ENCODE peak calls at places on chromosomes 4 and X, in ten cellular contexts. One of them, this sample, is unnamed.

GRCh38 chr4:165635261-165635838 is 237.7 kb upstream of the TLL1 start:
- DNase-seq in tibial artery: no peak
- DNase-seq in sigmoid colon: no peak
- DNase-seq in breast epithelium: no peak
- DNase-seq in foreskin fibroblast: no peak
- DNase-seq in ureter: no peak
- DNase-seq in neural crest cell: no peak
- DNase-seq in H4: no peak
- DNase-seq in HEK293T: no peak
- DNase-seq in stimulated activated CD4-positive, alpha-beta T cell treated with anti-CD3 and anti-CD28 coated beads, Interleukin-15, amount 100 ng/mL, for 1 hour: no peak
- DNase-seq in this sample: no peak

GRCh38 chr4:89196056-89196674 is 84.8 kb downstream of the TIGD2 start:
- DNase-seq in breast epithelium: no peak
- DNase-seq in HEK293T: no peak
- DNase-seq in ureter: no peak
- DNase-seq in H4: no peak
- DNase-seq in neural crest cell: no peak
- DNase-seq in stimulated activated CD4-positive, alpha-beta T cell treated with anti-CD3 and anti-CD28 coated beads, Interleukin-15, amount 100 ng/mL, for 1 hour: no peak
- DNase-seq in tibial artery: no peak
- DNase-seq in foreskin fibroblast: no peak
- DNase-seq in sigmoid colon: no peak
- DNase-seq in this sample: no peak

GRCh38 chrX:112266136-112266535 is 183.6 kb upstream of the TRPC5 start:
- DNase-seq in tibial artery: no peak
- DNase-seq in H4: no peak
- DNase-seq in ureter: no peak
- DNase-seq in HEK293T: no peak
- DNase-seq in sigmoid colon: no peak
- DNase-seq in stimulated activated CD4-positive, alpha-beta T cell treated with anti-CD3 and anti-CD28 coated beads, Interleukin-15, amount 100 ng/mL, for 1 hour: no peak
- DNase-seq in breast epithelium: no peak
- DNase-seq in foreskin fibroblast: no peak
- DNase-seq in neural crest cell: no peak
- DNase-seq in this sample: no peak

GRCh38 chr4:184168406-184169019 is 49.2 kb downstream of the ENPP6 start:
- DNase-seq in H4: peak
- DNase-seq in breast epithelium: peak
- DNase-seq in sigmoid colon: peak
- DNase-seq in neural crest cell: peak
- DNase-seq in ureter: peak
- DNase-seq in HEK293T: peak
- DNase-seq in tibial artery: peak
- DNase-seq in stimulated activated CD4-positive, alpha-beta T cell treated with anti-CD3 and anti-CD28 coated beads, Interleukin-15, amount 100 ng/mL, for 1 hour: peak
- DNase-seq in foreskin fibroblast: peak
- DNase-seq in this sample: peak

GRCh38 chrX:13622565-13622964 is 30.4 kb upstream of the TCEANC start:
- DNase-seq in stimulated activated CD4-positive, alpha-beta T cell treated with anti-CD3 and anti-CD28 coated beads, Interleukin-15, amount 100 ng/mL, for 1 hour: no peak
- DNase-seq in breast epithelium: no peak
- DNase-seq in ureter: no peak
- DNase-seq in foreskin fibroblast: no peak
- DNase-seq in H4: no peak
- DNase-seq in neural crest cell: no peak
- DNase-seq in HEK293T: no peak
- DNase-seq in tibial artery: no peak
- DNase-seq in sigmoid colon: no peak
- DNase-seq in this sample: no peak

GRCh38 chrX:139720136-139720535 is 12.2 kb upstream of the MCF2 start:
- DNase-seq in foreskin fibroblast: peak
- DNase-seq in stimulated activated CD4-positive, alpha-beta T cell treated with anti-CD3 and anti-CD28 coated beads, Interleukin-15, amount 100 ng/mL, for 1 hour: no peak
- DNase-seq in sigmoid colon: no peak
- DNase-seq in ureter: no peak
- DNase-seq in tibial artery: no peak
- DNase-seq in HEK293T: no peak
- DNase-seq in breast epithelium: no peak
- DNase-seq in H4: peak
- DNase-seq in neural crest cell: no peak
- DNase-seq in this sample: no peak

GRCh38 chr4:150501019-150501727 is 80.8 kb upstream of the MAB21L2 start:
- DNase-seq in stimulated activated CD4-positive, alpha-beta T cell treated with anti-CD3 and anti-CD28 coated beads, Interleukin-15, amount 100 ng/mL, for 1 hour: no peak
- DNase-seq in tibial artery: no peak
- DNase-seq in neural crest cell: no peak
- DNase-seq in foreskin fibroblast: peak
- DNase-seq in H4: peak
- DNase-seq in breast epithelium: no peak
- DNase-seq in HEK293T: no peak
- DNase-seq in ureter: no peak
- DNase-seq in sigmoid colon: no peak
- DNase-seq in this sample: no peak

GRCh38 chrX:53048169-53049126 is at the start of gene GPR173:
- DNase-seq in foreskin fibroblast: peak
- DNase-seq in ureter: peak
- DNase-seq in stimulated activated CD4-positive, alpha-beta T cell treated with anti-CD3 and anti-CD28 coated beads, Interleukin-15, amount 100 ng/mL, for 1 hour: no peak
- DNase-seq in neural crest cell: peak
- DNase-seq in tibial artery: peak
- DNase-seq in sigmoid colon: peak
- DNase-seq in breast epithelium: no peak
- DNase-seq in H4: peak
- DNase-seq in HEK293T: no peak
- DNase-seq in this sample: no peak

GRCh38 chr4:109816082-109816442 is 500 bp downstream of the GAR1 start:
- DNase-seq in ureter: no peak
- DNase-seq in breast epithelium: no peak
- DNase-seq in neural crest cell: no peak
- DNase-seq in HEK293T: no peak
- DNase-seq in foreskin fibroblast: peak
- DNase-seq in sigmoid colon: no peak
- DNase-seq in tibial artery: no peak
- DNase-seq in stimulated activated CD4-positive, alpha-beta T cell treated with anti-CD3 and anti-CD28 coated beads, Interleukin-15, amount 100 ng/mL, for 1 hour: peak
- DNase-seq in H4: no peak
- DNase-seq in this sample: no peak

GRCh38 chrX:154097003-154097596 is 417 bp downstream of the MECP2 start:
- DNase-seq in H4: peak
- DNase-seq in stimulated activated CD4-positive, alpha-beta T cell treated with anti-CD3 and anti-CD28 coated beads, Interleukin-15, amount 100 ng/mL, for 1 hour: peak
- DNase-seq in neural crest cell: peak
- DNase-seq in ureter: peak
- DNase-seq in sigmoid colon: peak
- DNase-seq in HEK293T: peak
- DNase-seq in breast epithelium: peak
- DNase-seq in foreskin fibroblast: peak
- DNase-seq in tibial artery: peak
- DNase-seq in this sample: peak

GRCh38 chr4:45992728-45993127 is 131.1 kb downstream of the GABRG1 start:
- DNase-seq in sigmoid colon: no peak
- DNase-seq in tibial artery: no peak
- DNase-seq in H4: no peak
- DNase-seq in ureter: no peak
- DNase-seq in HEK293T: no peak
- DNase-seq in breast epithelium: no peak
- DNase-seq in stimulated activated CD4-positive, alpha-beta T cell treated with anti-CD3 and anti-CD28 coated beads, Interleukin-15, amount 100 ng/mL, for 1 hour: no peak
- DNase-seq in neural crest cell: no peak
- DNase-seq in foreskin fibroblast: no peak
- DNase-seq in this sample: no peak

GRCh38 chr4:165294907-165295306 is 32.6 kb upstream of the MSMO1 start:
- DNase-seq in foreskin fibroblast: no peak
- DNase-seq in ureter: no peak
- DNase-seq in sigmoid colon: no peak
- DNase-seq in breast epithelium: no peak
- DNase-seq in tibial artery: no peak
- DNase-seq in HEK293T: no peak
- DNase-seq in stimulated activated CD4-positive, alpha-beta T cell treated with anti-CD3 and anti-CD28 coated beads, Interleukin-15, amount 100 ng/mL, for 1 hour: no peak
- DNase-seq in neural crest cell: no peak
- DNase-seq in H4: no peak
- DNase-seq in this sample: peak

GRCh38 chr4:101956068-101956805 is 165.7 kb downstream of the BANK1 start:
- DNase-seq in HEK293T: no peak
- DNase-seq in neural crest cell: no peak
- DNase-seq in breast epithelium: no peak
- DNase-seq in sigmoid colon: no peak
- DNase-seq in stimulated activated CD4-positive, alpha-beta T cell treated with anti-CD3 and anti-CD28 coated beads, Interleukin-15, amount 100 ng/mL, for 1 hour: no peak
- DNase-seq in ureter: no peak
- DNase-seq in H4: no peak
- DNase-seq in tibial artery: no peak
- DNase-seq in foreskin fibroblast: no peak
- DNase-seq in this sample: no peak

GRCh38 chr4:71827811-71828210 is 43.9 kb upstream of the GC start:
- DNase-seq in HEK293T: no peak
- DNase-seq in stimulated activated CD4-positive, alpha-beta T cell treated with anti-CD3 and anti-CD28 coated beads, Interleukin-15, amount 100 ng/mL, for 1 hour: no peak
- DNase-seq in ureter: no peak
- DNase-seq in foreskin fibroblast: no peak
- DNase-seq in tibial artery: no peak
- DNase-seq in neural crest cell: no peak
- DNase-seq in sigmoid colon: no peak
- DNase-seq in breast epithelium: no peak
- DNase-seq in H4: no peak
- DNase-seq in this sample: no peak

GRCh38 chr4:32752962-32753361 is 2032.8 kb downstream of the PCDH7 start:
- DNase-seq in H4: no peak
- DNase-seq in HEK293T: no peak
- DNase-seq in stimulated activated CD4-positive, alpha-beta T cell treated with anti-CD3 and anti-CD28 coated beads, Interleukin-15, amount 100 ng/mL, for 1 hour: no peak
- DNase-seq in ureter: no peak
- DNase-seq in sigmoid colon: no peak
- DNase-seq in breast epithelium: no peak
- DNase-seq in neural crest cell: no peak
- DNase-seq in foreskin fibroblast: no peak
- DNase-seq in tibial artery: no peak
- DNase-seq in this sample: no peak

GRCh38 chr4:8534129-8534528 is 46.1 kb upstream of the GPR78 start:
- DNase-seq in ureter: peak
- DNase-seq in HEK293T: no peak
- DNase-seq in H4: peak
- DNase-seq in foreskin fibroblast: no peak
- DNase-seq in sigmoid colon: no peak
- DNase-seq in stimulated activated CD4-positive, alpha-beta T cell treated with anti-CD3 and anti-CD28 coated beads, Interleukin-15, amount 100 ng/mL, for 1 hour: no peak
- DNase-seq in tibial artery: no peak
- DNase-seq in breast epithelium: peak
- DNase-seq in neural crest cell: no peak
- DNase-seq in this sample: no peak

GRCh38 chr4:107183155-107183774 is 147.2 kb upstream of the DKK2 start:
- DNase-seq in sigmoid colon: no peak
- DNase-seq in tibial artery: no peak
- DNase-seq in neural crest cell: peak
- DNase-seq in H4: peak
- DNase-seq in HEK293T: peak
- DNase-seq in stimulated activated CD4-positive, alpha-beta T cell treated with anti-CD3 and anti-CD28 coated beads, Interleukin-15, amount 100 ng/mL, for 1 hour: no peak
- DNase-seq in breast epithelium: peak
- DNase-seq in ureter: no peak
- DNase-seq in foreskin fibroblast: peak
- DNase-seq in this sample: no peak

GRCh38 chr4:7281316-7282093 is 89.2 kb downstream of the SORCS2 start:
- DNase-seq in foreskin fibroblast: no peak
- DNase-seq in neural crest cell: no peak
- DNase-seq in sigmoid colon: no peak
- DNase-seq in breast epithelium: no peak
- DNase-seq in stimulated activated CD4-positive, alpha-beta T cell treated with anti-CD3 and anti-CD28 coated beads, Interleukin-15, amount 100 ng/mL, for 1 hour: no peak
- DNase-seq in HEK293T: no peak
- DNase-seq in H4: no peak
- DNase-seq in tibial artery: no peak
- DNase-seq in ureter: no peak
- DNase-seq in this sample: no peak

GRCh38 chrX:3548743-3549441 is 164.6 kb downstream of the PRKX start:
- DNase-seq in breast epithelium: no peak
- DNase-seq in H4: peak
- DNase-seq in neural crest cell: no peak
- DNase-seq in ureter: no peak
- DNase-seq in HEK293T: peak
- DNase-seq in stimulated activated CD4-positive, alpha-beta T cell treated with anti-CD3 and anti-CD28 coated beads, Interleukin-15, amount 100 ng/mL, for 1 hour: no peak
- DNase-seq in tibial artery: no peak
- DNase-seq in foreskin fibroblast: peak
- DNase-seq in sigmoid colon: no peak
- DNase-seq in this sample: no peak

GRCh38 chr4:47061435-47061834 is 30.1 kb downstream of the GABRB1 start:
- DNase-seq in stimulated activated CD4-positive, alpha-beta T cell treated with anti-CD3 and anti-CD28 coated beads, Interleukin-15, amount 100 ng/mL, for 1 hour: no peak
- DNase-seq in ureter: no peak
- DNase-seq in HEK293T: no peak
- DNase-seq in neural crest cell: no peak
- DNase-seq in sigmoid colon: no peak
- DNase-seq in breast epithelium: no peak
- DNase-seq in foreskin fibroblast: peak
- DNase-seq in tibial artery: no peak
- DNase-seq in H4: peak
- DNase-seq in this sample: no peak

GRCh38 chr4:54898941-54899340 is 226.5 kb downstream of the KDR start:
- DNase-seq in neural crest cell: no peak
- DNase-seq in foreskin fibroblast: no peak
- DNase-seq in ureter: no peak
- DNase-seq in H4: peak
- DNase-seq in sigmoid colon: no peak
- DNase-seq in breast epithelium: no peak
- DNase-seq in HEK293T: no peak
- DNase-seq in stimulated activated CD4-positive, alpha-beta T cell treated with anti-CD3 and anti-CD28 coated beads, Interleukin-15, amount 100 ng/mL, for 1 hour: no peak
- DNase-seq in tibial artery: no peak
- DNase-seq in this sample: no peak

GRCh38 chrX:15814811-15815210 is 24.5 kb downstream of the ZRSR2 start:
- DNase-seq in foreskin fibroblast: no peak
- DNase-seq in ureter: no peak
- DNase-seq in sigmoid colon: no peak
- DNase-seq in H4: no peak
- DNase-seq in stimulated activated CD4-positive, alpha-beta T cell treated with anti-CD3 and anti-CD28 coated beads, Interleukin-15, amount 100 ng/mL, for 1 hour: no peak
- DNase-seq in neural crest cell: no peak
- DNase-seq in breast epithelium: no peak
- DNase-seq in HEK293T: no peak
- DNase-seq in tibial artery: no peak
- DNase-seq in this sample: no peak

GRCh38 chrX:109856974-109857373 is 123.9 kb upstream of the ACSL4 start:
- DNase-seq in neural crest cell: no peak
- DNase-seq in breast epithelium: no peak
- DNase-seq in sigmoid colon: no peak
- DNase-seq in tibial artery: no peak
- DNase-seq in stimulated activated CD4-positive, alpha-beta T cell treated with anti-CD3 and anti-CD28 coated beads, Interleukin-15, amount 100 ng/mL, for 1 hour: no peak
- DNase-seq in ureter: no peak
- DNase-seq in H4: no peak
- DNase-seq in HEK293T: peak
- DNase-seq in foreskin fibroblast: peak
- DNase-seq in this sample: peak

This sample was measured in naive B cell.